ENCODE peak calls at places on chromosomes 3 and 15, in six cellular contexts. One of them, this sample, is unnamed.

GRCh38 chr3:184789314-184789998 is 22.5 kb upstream of the VPS8 start:
- DNase-seq in MCF 10A: no peak
- DNase-seq in activated T-helper 1 cell treated with Interleukin-2 at 50 U/mL for 16 hours: no peak
- DNase-seq in iris pigment epithelial cell: no peak
- DNase-seq in GM23248: no peak
- DNase-seq in substantia nigra: no peak
- DNase-seq in this sample: peak; percentile 86

GRCh38 chr3:17339233-17339632 is 403.2 kb downstream of the TBC1D5 start:
- DNase-seq in substantia nigra: no peak
- DNase-seq in iris pigment epithelial cell: no peak
- DNase-seq in activated T-helper 1 cell treated with Interleukin-2 at 50 U/mL for 16 hours: no peak
- DNase-seq in MCF 10A: no peak
- DNase-seq in GM23248: no peak
- DNase-seq in this sample: peak; percentile 79

GRCh38 chr15:25055356-25056068 is 100.7 kb downstream of the SNRPN start:
- DNase-seq in activated T-helper 1 cell treated with Interleukin-2 at 50 U/mL for 16 hours: no peak
- DNase-seq in MCF 10A: no peak
- DNase-seq in iris pigment epithelial cell: no peak
- DNase-seq in GM23248: no peak
- DNase-seq in substantia nigra: no peak
- DNase-seq in this sample: no peak

GRCh38 chr3:59052803-59053411 is 3.1 kb upstream of the CFAP20DC start:
- DNase-seq in MCF 10A: peak; percentile 70
- DNase-seq in activated T-helper 1 cell treated with Interleukin-2 at 50 U/mL for 16 hours: no peak
- DNase-seq in iris pigment epithelial cell: peak; percentile 49
- DNase-seq in GM23248: peak; percentile 75
- DNase-seq in substantia nigra: no peak
- DNase-seq in this sample: peak; percentile 16

GRCh38 chr3:125231895-125232294 is 19.3 kb upstream of the SLC12A8 start:
- DNase-seq in GM23248: peak; percentile 81
- DNase-seq in MCF 10A: peak; percentile 24
- DNase-seq in activated T-helper 1 cell treated with Interleukin-2 at 50 U/mL for 16 hours: no peak
- DNase-seq in iris pigment epithelial cell: peak; percentile 87
- DNase-seq in substantia nigra: no peak
- DNase-seq in this sample: no peak

GRCh38 chr15:63945005-63945788 is 101.1 kb downstream of the DAPK2 start:
- DNase-seq in activated T-helper 1 cell treated with Interleukin-2 at 50 U/mL for 16 hours: peak; percentile 34
- DNase-seq in substantia nigra: peak; percentile 28
- DNase-seq in GM23248: peak; percentile 72
- DNase-seq in iris pigment epithelial cell: peak; percentile 53
- DNase-seq in MCF 10A: peak; percentile 73
- DNase-seq in this sample: peak; percentile 65

GRCh38 chr3:58063424-58063823 is 55.2 kb downstream of the FLNB start:
- DNase-seq in MCF 10A: peak; percentile 78
- DNase-seq in iris pigment epithelial cell: peak; percentile 90
- DNase-seq in activated T-helper 1 cell treated with Interleukin-2 at 50 U/mL for 16 hours: no peak
- DNase-seq in GM23248: peak; percentile 86
- DNase-seq in substantia nigra: no peak
- DNase-seq in this sample: peak; percentile 43

GRCh38 chr3:56012732-56013131 is 455.5 kb downstream of the ERC2 start:
- DNase-seq in GM23248: no peak
- DNase-seq in activated T-helper 1 cell treated with Interleukin-2 at 50 U/mL for 16 hours: no peak
- DNase-seq in iris pigment epithelial cell: no peak
- DNase-seq in substantia nigra: no peak
- DNase-seq in MCF 10A: no peak
- DNase-seq in this sample: no peak

GRCh38 chr3:80767599-80767998 is 993.8 kb downstream of the GBE1 start:
- DNase-seq in iris pigment epithelial cell: no peak
- DNase-seq in MCF 10A: no peak
- DNase-seq in GM23248: peak; percentile 51
- DNase-seq in substantia nigra: no peak
- DNase-seq in activated T-helper 1 cell treated with Interleukin-2 at 50 U/mL for 16 hours: no peak
- DNase-seq in this sample: no peak

GRCh38 chr15:31328425-31328998 is 1.9 kb downstream of the KLF13 start:
- DNase-seq in iris pigment epithelial cell: peak; percentile 70
- DNase-seq in activated T-helper 1 cell treated with Interleukin-2 at 50 U/mL for 16 hours: peak; percentile 51
- DNase-seq in MCF 10A: peak; percentile 37
- DNase-seq in substantia nigra: no peak
- DNase-seq in GM23248: peak; percentile 89
- DNase-seq in this sample: peak; percentile 27

GRCh38 chr3:85821130-85821756 is 862.5 kb downstream of the CADM2 start:
- DNase-seq in iris pigment epithelial cell: peak; percentile 27
- DNase-seq in GM23248: peak; percentile 5
- DNase-seq in activated T-helper 1 cell treated with Interleukin-2 at 50 U/mL for 16 hours: no peak
- DNase-seq in substantia nigra: no peak
- DNase-seq in MCF 10A: peak; percentile 46
- DNase-seq in this sample: peak; percentile 36

GRCh38 chr3:176941674-176942073 is 255.6 kb downstream of the TBL1XR1 start:
- DNase-seq in MCF 10A: no peak
- DNase-seq in iris pigment epithelial cell: no peak
- DNase-seq in activated T-helper 1 cell treated with Interleukin-2 at 50 U/mL for 16 hours: no peak
- DNase-seq in substantia nigra: no peak
- DNase-seq in GM23248: no peak
- DNase-seq in this sample: no peak

GRCh38 chr3:133831966-133832801 is 26.6 kb downstream of the SRPRB start:
- DNase-seq in activated T-helper 1 cell treated with Interleukin-2 at 50 U/mL for 16 hours: no peak
- DNase-seq in substantia nigra: no peak
- DNase-seq in MCF 10A: no peak
- DNase-seq in GM23248: no peak
- DNase-seq in iris pigment epithelial cell: no peak
- DNase-seq in this sample: no peak

GRCh38 chr3:17632401-17633100 is 109.9 kb downstream of the TBC1D5 start:
- DNase-seq in iris pigment epithelial cell: peak; percentile 91
- DNase-seq in substantia nigra: no peak
- DNase-seq in activated T-helper 1 cell treated with Interleukin-2 at 50 U/mL for 16 hours: no peak
- DNase-seq in GM23248: peak; percentile 83
- DNase-seq in MCF 10A: peak; percentile 67
- DNase-seq in this sample: no peak

GRCh38 chr3:112856537-112856936 is 9.9 kb upstream of the CD200R1L start:
- DNase-seq in GM23248: no peak
- DNase-seq in iris pigment epithelial cell: no peak
- DNase-seq in MCF 10A: no peak
- DNase-seq in substantia nigra: no peak
- DNase-seq in activated T-helper 1 cell treated with Interleukin-2 at 50 U/mL for 16 hours: no peak
- DNase-seq in this sample: no peak

GRCh38 chr3:53570709-53571108 is 76.3 kb downstream of the CACNA1D start:
- DNase-seq in activated T-helper 1 cell treated with Interleukin-2 at 50 U/mL for 16 hours: no peak
- DNase-seq in substantia nigra: no peak
- DNase-seq in GM23248: peak; percentile 43
- DNase-seq in iris pigment epithelial cell: peak; percentile 6
- DNase-seq in MCF 10A: peak; percentile 33
- DNase-seq in this sample: no peak

GRCh38 chr3:172357850-172358754 is 90.2 kb downstream of the GHSR start:
- DNase-seq in MCF 10A: peak; percentile 45
- DNase-seq in substantia nigra: no peak
- DNase-seq in iris pigment epithelial cell: peak; percentile 63
- DNase-seq in activated T-helper 1 cell treated with Interleukin-2 at 50 U/mL for 16 hours: no peak
- DNase-seq in GM23248: peak; percentile 86
- DNase-seq in this sample: no peak